ENCODE peak calls at places on chromosomes 16 and 17, in ten cellular contexts. T is cardiac muscle cell, G is lower leg skin, U is MM.1S, N is HCT116, V is uterus, B is ovary, D is WTC11, J is dorsolateral prefrontal cortex, A is progenitor cell of endocrine pancreas. F is an unnamed sample.

GRCh38 chr16:24151482-24151939 is 104.6 kb upstream of the CACNG3 start:
- DNase-seq in U (no peak), N (no peak), B (no peak), J (no peak), G (no peak), A (no peak), V (no peak), T (no peak), D (no peak), F (peak)

GRCh38 chr17:81608082-81608481 is 28.8 kb downstream of the NPLOC4 start:
- DNase-seq in B (no peak), N (no peak), D (no peak), T (no peak), V (no peak), G (no peak), J (no peak), A (no peak), U (no peak), F (no peak)

GRCh38 chr16:89613954-89614459 is 565 bp downstream of the DPEP1 start:
- DNase-seq in B (no peak), V (no peak), G (no peak), N (no peak), A (no peak), U (no peak), T (no peak), D (no peak), J (no peak), F (no peak)

GRCh38 chr16:28155293-28155692 is 56.5 kb downstream of the XPO6 start:
- DNase-seq in J (no peak), T (no peak), V (no peak), U (no peak), D (no peak), A (no peak), N (no peak), B (no peak), G (no peak), F (no peak)

GRCh38 chr16:4695473-4696171 is 2.3 kb downstream of the NUDT16L1 start:
- DNase-seq in G (peak), T (no peak), B (peak), N (no peak), A (no peak), J (no peak), D (no peak), U (no peak), V (no peak), F (no peak)

GRCh38 chr16:87369117-87369775 is 14.3 kb downstream of the FBXO31 start:
- DNase-seq in D (no peak), G (no peak), N (no peak), T (no peak), A (no peak), B (no peak), U (no peak), J (no peak), V (no peak), F (no peak)

GRCh38 chr17:57548421-57549385 is 196.4 kb downstream of the CCDC182 start:
- DNase-seq in V (peak), J (no peak), U (no peak), N (no peak), D (no peak), T (peak), B (peak), G (no peak), A (no peak), F (no peak)

GRCh38 chr16:50257876-50258275 is 8.5 kb upstream of the ADCY7 start:
- DNase-seq in A (no peak), G (peak), J (no peak), V (no peak), T (no peak), U (no peak), D (no peak), B (no peak), N (no peak), F (no peak)

GRCh38 chr16:24580665-24581064 is 41.3 kb downstream of the RBBP6 start:
- DNase-seq in N (no peak), U (no peak), T (peak), A (no peak), D (no peak), J (no peak), B (no peak), V (no peak), G (no peak), F (no peak)

GRCh38 chr17:66713533-66714042 is 121.3 kb upstream of the CACNG5 start:
- DNase-seq in U (no peak), D (no peak), G (peak), A (no peak), T (no peak), J (no peak), B (no peak), V (no peak), N (no peak), F (no peak)

GRCh38 chr17:6313835-6314234 is 121.1 kb downstream of the AIPL1 start:
- DNase-seq in V (no peak), A (no peak), T (no peak), B (no peak), D (peak), J (no peak), N (no peak), G (no peak), U (no peak), F (no peak)

GRCh38 chr17:78573955-78574354 is 3.2 kb downstream of the DNAH17 start:
- DNase-seq in D (no peak), T (no peak), B (no peak), G (no peak), J (no peak), A (no peak), N (peak), U (no peak), V (no peak), F (no peak)

GRCh38 chr17:80388601-80389000 is 26.4 kb upstream of the ENDOV start:
- DNase-seq in G (peak), D (no peak), A (no peak), B (no peak), N (no peak), J (no peak), U (no peak), T (no peak), V (no peak), F (no peak)

GRCh38 chr17:29615048-29615385 is 7.7 kb downstream of the CORO6 start:
- DNase-seq in D (no peak), T (no peak), N (no peak), G (peak), U (no peak), A (no peak), B (no peak), J (no peak), V (peak), F (no peak)

GRCh38 chr17:327971-328370 is 24.6 kb downstream of the RPH3AL start:
- DNase-seq in T (no peak), G (no peak), B (peak), N (no peak), V (no peak), D (no peak), J (no peak), U (no peak), A (no peak), F (no peak)

GRCh38 chr16:85579199-85579598 is 33.9 kb upstream of the GSE1 start:
- DNase-seq in A (no peak), V (no peak), T (no peak), G (no peak), J (no peak), U (no peak), D (peak), B (no peak), N (no peak), F (no peak)

GRCh38 chr16:89401641-89402445 is 88.5 kb downstream of the ANKRD11 start:
- DNase-seq in U (no peak), G (no peak), T (peak), B (no peak), J (no peak), A (no peak), V (no peak), N (no peak), D (no peak), F (no peak)

GRCh38 chr16:22681881-22682291 is 132.1 kb upstream of the HS3ST2 start:
- DNase-seq in D (no peak), B (no peak), V (no peak), J (no peak), A (no peak), T (no peak), G (peak), U (no peak), N (no peak), F (no peak)

GRCh38 chr17:45320931-45321461 is 4.2 kb upstream of the MAP3K14 start:
- DNase-seq in J (no peak), G (no peak), D (no peak), U (no peak), T (peak), A (no peak), B (no peak), V (no peak), N (peak), F (no peak)

GRCh38 chr16:50932348-50932916 is 190.5 kb downstream of the CYLD start:
- DNase-seq in A (no peak), N (no peak), G (no peak), U (no peak), J (no peak), V (no peak), T (peak), D (no peak), B (no peak), F (no peak)

GRCh38 chr17:78785011-78785662 is 3.1 kb upstream of the CYTH1 start:
- DNase-seq in A (no peak), B (no peak), U (no peak), G (no peak), T (no peak), V (no peak), J (no peak), D (no peak), N (no peak), F (no peak)

GRCh38 chr16:78060787-78061186 is 38.4 kb downstream of the CLEC3A start:
- DNase-seq in V (no peak), A (no peak), J (no peak), T (no peak), G (no peak), N (no peak), B (no peak), U (no peak), D (no peak), F (no peak)

GRCh38 chr16:67463691-67464090 is 17.3 kb downstream of the ATP6V0D1 start:
- DNase-seq in N (no peak), A (no peak), V (no peak), U (no peak), G (no peak), T (no peak), D (no peak), J (no peak), B (no peak), F (no peak)

GRCh38 chr17:58911741-58912343 is 156.2 kb downstream of the PPM1E start:
- DNase-seq in G (no peak), N (peak), V (no peak), T (no peak), J (no peak), A (no peak), B (no peak), D (no peak), U (no peak), F (no peak)

DNA sequence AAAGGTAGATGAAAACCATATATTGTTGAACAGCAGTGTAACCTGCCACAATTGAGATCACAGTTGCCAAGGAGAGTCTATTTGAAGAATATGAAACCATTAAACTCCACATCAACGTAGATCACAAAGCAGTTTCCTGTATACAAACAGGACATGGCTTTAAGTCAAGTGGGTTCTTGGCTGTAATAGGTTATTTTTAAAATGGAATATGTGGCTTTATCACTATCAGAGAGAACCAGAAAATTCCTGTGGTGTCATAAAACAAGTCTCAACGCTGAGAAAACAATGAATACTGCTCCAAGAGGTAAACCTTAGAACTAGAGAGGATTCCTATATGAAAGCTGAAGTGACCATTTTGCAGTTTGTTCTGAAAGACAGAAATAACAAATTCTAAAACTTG is 999.7 kb downstream of the CDH11 start:
- DNase-seq in J (no peak), D (no peak), V (no peak), T (peak), A (no peak), G (no peak), U (no peak), B (no peak), N (no peak), F (no peak)
- TF ChIP-seq CTCF in J (no peak), D (no peak), V (no peak), T (no peak), A (no peak), G (no peak), U (no peak), B (no peak), N (no peak), F (no peak)

GRCh38 chr16:74654536-74654935 is 12.1 kb downstream of the RFWD3 start:
- DNase-seq in U (no peak), B (no peak), A (no peak), N (no peak), T (no peak), D (no peak), J (no peak), V (no peak), G (no peak), F (no peak)

GRCh38 chr16:74652249-74652648 is 14.4 kb downstream of the RFWD3 start:
- DNase-seq in T (no peak), B (no peak), V (no peak), N (no peak), A (no peak), D (no peak), U (no peak), G (no peak), J (no peak), F (no peak)

GRCh38 chr16:74651841-74652240 is 14.8 kb downstream of the RFWD3 start:
- DNase-seq in V (no peak), U (no peak), B (no peak), N (no peak), T (no peak), G (no peak), A (no peak), J (no peak), D (no peak), F (no peak)

DNA sequence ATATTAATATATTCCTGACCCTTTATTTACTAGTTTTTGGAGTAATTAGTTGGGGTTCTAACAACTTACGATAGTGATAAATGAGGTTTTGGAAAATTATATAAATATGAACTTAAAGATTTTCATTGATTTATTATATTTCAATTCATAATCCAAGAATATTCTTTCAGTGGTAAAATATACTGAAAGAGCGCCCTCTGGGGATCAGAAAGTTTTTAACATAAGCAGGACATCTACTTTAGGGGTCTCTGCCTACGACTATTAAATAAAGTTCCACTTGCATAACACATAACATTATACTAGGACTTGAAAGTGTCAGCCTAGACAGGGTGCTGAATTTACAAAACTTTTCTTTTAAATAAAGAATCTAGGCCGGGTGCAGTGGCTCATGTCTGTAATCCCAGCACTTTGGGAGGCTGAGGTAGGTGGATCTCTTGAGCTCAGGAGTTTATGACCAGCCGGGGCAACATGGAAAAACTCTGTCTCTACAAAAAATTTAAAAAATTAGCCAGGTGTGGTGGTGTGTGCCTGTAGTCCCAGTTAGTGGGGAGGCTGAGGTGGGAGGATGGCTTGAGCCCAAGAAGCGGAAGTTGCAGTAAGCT is 15.6 kb downstream of the RFWD3 start:
- DNase-seq in G (no peak), N (peak), U (no peak), B (no peak), A (no peak), D (no peak), T (peak), V (no peak), J (no peak), F (peak)
- TF ChIP-seq CTCF in G (no peak), N (peak), U (peak), B (no peak), A (peak), D (peak), T (peak), V (no peak), J (peak), F (peak)

GRCh38 chr17:4583796-4584124 is 569 bp upstream of the SMTNL2 start:
- DNase-seq in D (peak), J (no peak), N (peak), A (no peak), V (no peak), B (peak), U (no peak), G (no peak), T (peak), F (peak)
- TF ChIP-seq CTCF in D (peak), J (no peak), N (no peak), A (peak), V (no peak), B (peak), U (no peak), G (no peak), T (peak), F (no peak)

DNA sequence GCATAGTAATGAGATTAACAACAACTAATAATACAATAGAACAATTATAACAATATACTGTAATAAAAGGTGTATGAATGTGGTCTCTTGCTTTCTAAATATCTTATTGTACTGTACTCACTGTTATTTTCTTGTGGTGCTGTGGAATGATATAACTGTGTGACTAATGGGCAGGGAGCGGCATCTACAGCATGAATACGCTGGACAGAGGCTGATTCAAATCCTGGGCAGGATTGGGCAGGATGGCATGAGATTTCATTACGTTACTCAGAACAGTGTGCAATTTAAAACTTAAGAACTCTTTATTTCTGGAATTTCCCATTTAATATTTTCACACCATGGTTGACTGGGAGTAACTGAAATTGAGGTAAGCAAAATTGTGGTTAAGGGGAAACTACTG is 1239.8 kb upstream of the GOT2 start:
- DNase-seq in D (no peak), A (no peak), N (no peak), G (no peak), J (no peak), B (no peak), T (no peak), U (no peak), V (no peak), F (no peak)
- TF ChIP-seq CTCF in D (no peak), A (no peak), N (no peak), G (no peak), J (no peak), B (no peak), T (no peak), U (no peak), V (no peak), F (no peak)

GRCh38 chr16:1823821-1824220 is 2.8 kb downstream of the HAGH start:
- DNase-seq in T (peak), A (no peak), J (no peak), G (no peak), N (no peak), U (peak), V (no peak), D (peak), B (no peak), F (peak)
- TF ChIP-seq CTCF in T (peak), A (peak), J (no peak), G (no peak), N (peak), U (peak), V (no peak), D (no peak), B (no peak), F (no peak)

F was measured in endothelial cell.